ENCODE peak calls at places on chromosomes 16 and 17, in ten cellular contexts. X is esophagus squamous epithelium, T is uterus, C is tibial nerve, U is stomach, E is transverse colon, K is body of pancreas, W is ovary, A is heart left ventricle, M is endothelial cell of umbilical vein. Y is an unnamed sample.

GRCh38 chr17:35345445-35345925 is 27.9 kb downstream of the SLFN11 start:
- DNase-seq in X (no peak), T (no peak), C (no peak), U (no peak), E (no peak), K (no peak), W (no peak), A (no peak), M (no peak), Y (no peak)

GRCh38 chr17:79955167-79955549 is 80.5 kb downstream of the TBC1D16 start:
- DNase-seq in X (no peak), T (no peak), C (no peak), U (no peak), E (no peak), K (no peak), W (no peak), A (no peak), M (no peak), Y (no peak)

GRCh38 chr16:81293909-81294802 is 20.6 kb upstream of the GAN start:
- DNase-seq in X (no peak), T (no peak), C (no peak), U (no peak), E (no peak), K (no peak), W (no peak), A (no peak), M (no peak), Y (no peak)

GRCh38 chr16:79874391-79874790 is 273.9 kb upstream of the MAF start:
- DNase-seq in X (no peak), T (no peak), C (no peak), U (no peak), E (peak; percentile 12), K (no peak), W (no peak), A (peak; percentile 71), M (no peak), Y (peak; percentile 24)

GRCh38 chr17:3732171-3732570 is 8.5 kb downstream of the HASPIN start:
- DNase-seq in X (no peak), T (no peak), C (no peak), U (no peak), E (peak; percentile 49), K (no peak), W (no peak), A (peak; percentile 35), M (no peak), Y (peak; percentile 54)

GRCh38 chr17:17628388-17629008 is 37.0 kb upstream of the PEMT start:
- DNase-seq in X (no peak), T (no peak), C (no peak), U (peak; percentile 46), E (peak; percentile 54), K (no peak), W (no peak), A (no peak), M (no peak), Y (no peak)

GRCh38 chr17:36723459-36723858 is 122.1 kb downstream of the MRM1 start:
- DNase-seq in X (no peak), T (no peak), C (no peak), U (no peak), E (no peak), K (no peak), W (no peak), A (no peak), M (no peak), Y (no peak)

GRCh38 chr17:31008374-31009035 is 37.7 kb downstream of the RNF135 start:
- DNase-seq in X (no peak), T (peak; percentile 30), C (no peak), U (peak; percentile 65), E (peak; percentile 64), K (peak; percentile 68), W (peak; percentile 78), A (peak; percentile 63), M (peak; percentile 61), Y (peak; percentile 79)

GRCh38 chr17:27356091-27356705 is 62.3 kb downstream of the WSB1 start:
- DNase-seq in X (no peak), T (no peak), C (no peak), U (no peak), E (no peak), K (no peak), W (no peak), A (no peak), M (no peak), Y (no peak)

GRCh38 chr17:27353469-27354050 is 59.6 kb downstream of the WSB1 start:
- DNase-seq in X (peak; percentile 50), T (peak; percentile 94), C (peak; percentile 83), U (peak; percentile 88), E (peak; percentile 93), K (peak; percentile 96), W (peak; percentile 94), A (peak; percentile 95), M (peak; percentile 97), Y (peak; percentile 92)

GRCh38 chr17:27355419-27355818 is 61.5 kb downstream of the WSB1 start:
- DNase-seq in X (no peak), T (no peak), C (no peak), U (no peak), E (no peak), K (no peak), W (no peak), A (no peak), M (no peak), Y (no peak)

GRCh38 chr17:27354051-27354490 is 60.2 kb downstream of the WSB1 start:
- DNase-seq in X (no peak), T (no peak), C (no peak), U (no peak), E (no peak), K (no peak), W (no peak), A (peak; percentile 33), M (no peak), Y (no peak)

DNA sequence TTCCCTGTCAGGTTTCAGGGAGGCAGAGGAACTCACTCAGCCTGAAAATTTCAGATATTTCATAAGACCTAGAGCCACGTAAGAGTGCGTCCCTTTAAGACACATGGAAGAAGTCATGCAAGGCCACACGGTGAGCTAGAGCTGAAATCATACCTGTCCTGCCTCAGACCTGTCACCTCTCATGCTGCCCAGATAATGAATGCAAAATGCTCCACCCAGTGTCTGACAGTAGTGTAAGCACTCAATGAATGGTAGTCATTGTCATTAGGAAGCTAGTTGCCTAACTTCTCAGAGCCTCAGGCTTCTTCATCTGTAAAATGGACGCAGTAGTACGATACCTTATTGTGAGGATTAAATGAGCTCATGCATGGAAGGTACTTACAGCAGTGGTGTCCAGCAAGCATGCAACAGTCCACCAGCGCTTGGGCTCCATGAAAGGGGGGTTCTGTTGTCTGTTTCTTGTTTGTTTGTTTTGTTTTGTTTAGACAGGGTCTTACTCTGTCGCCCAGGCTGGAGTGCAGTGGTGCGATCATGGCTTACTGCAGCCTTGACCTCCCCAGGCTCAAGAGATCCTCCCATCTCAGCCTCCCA is 60.7 kb downstream of the WSB1 start:
- DNase-seq in X (no peak), T (no peak), C (no peak), U (no peak), E (no peak), K (peak; percentile 33), W (no peak), A (no peak), M (no peak), Y (peak; percentile 19)
- TF ChIP-seq CTCF in X (no peak), T (no peak), C (no peak), U (no peak), E (no peak), K (no peak), W (no peak), A (no peak), M (no peak), Y (no peak)

DNA sequence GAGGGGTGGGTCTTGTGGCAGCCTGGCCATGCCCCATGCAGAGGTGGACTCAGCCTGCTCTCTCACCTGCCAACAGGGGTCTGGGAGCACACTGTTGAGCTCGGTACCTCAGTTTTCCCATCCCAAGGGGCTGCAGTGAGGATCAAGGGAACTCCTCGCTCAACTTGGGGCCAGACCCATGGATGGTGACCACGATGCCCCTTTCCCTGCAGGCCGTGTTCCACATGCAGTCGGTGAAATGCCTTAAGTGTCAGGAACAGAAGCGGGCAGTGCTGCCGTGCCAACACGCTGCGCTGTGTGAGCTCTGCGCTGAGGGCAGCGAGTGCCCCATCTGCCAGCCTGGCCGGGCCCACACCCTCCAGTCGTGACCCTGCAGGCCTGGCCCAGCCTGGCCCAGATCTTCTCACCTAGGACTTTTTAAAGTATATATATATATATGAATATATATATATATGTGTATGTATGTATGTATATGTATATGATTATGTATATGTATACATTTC is 20.1 kb downstream of the UNC13D start:
- DNase-seq in X (no peak), T (no peak), C (no peak), U (no peak), E (no peak), K (no peak), W (no peak), A (no peak), M (no peak), Y (no peak)
- TF ChIP-seq POLR2A in X (no peak), T (no peak), C (no peak), U (no peak), E (no peak), K (no peak), W (no peak), A (no peak), M (no peak), Y (no peak)

DNA sequence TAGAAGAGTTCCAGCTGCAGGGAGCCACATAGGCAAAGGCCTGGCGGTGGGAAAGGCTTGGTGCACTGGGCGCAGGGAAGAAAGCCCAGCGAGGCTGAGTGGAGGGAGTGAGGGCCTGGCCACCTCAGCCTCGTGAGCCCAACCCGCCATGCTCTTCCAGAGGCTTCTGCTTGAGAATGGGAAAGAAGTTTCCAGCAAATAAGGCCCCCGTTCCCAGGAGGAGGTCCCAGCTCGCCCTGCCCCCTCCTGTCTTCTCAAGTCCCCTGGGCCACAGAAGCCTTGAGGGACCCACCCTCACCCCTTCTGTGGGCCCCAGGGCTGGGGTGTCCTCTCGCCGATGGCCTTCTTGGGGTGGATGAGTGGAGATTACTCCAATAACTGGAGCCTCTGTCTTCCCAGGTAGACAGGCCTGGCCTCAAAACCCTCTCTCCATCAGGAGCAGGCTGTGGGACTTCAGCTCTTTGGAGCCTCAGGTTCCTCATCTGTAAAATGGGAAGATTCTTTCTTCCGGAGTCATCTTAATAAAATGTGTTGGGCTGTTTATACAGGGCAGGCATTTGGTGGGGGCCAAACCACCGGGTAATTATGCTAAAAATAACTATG is 933 bp upstream of the SNN start:
- DNase-seq in X (no peak), T (no peak), C (no peak), U (no peak), E (no peak), K (no peak), W (no peak), A (no peak), M (no peak), Y (no peak)
- H3K4me3 ChIP-seq in X (no peak overlapping the region), T (no peak overlapping the region), C (no peak overlapping the region), U (peak overlapping the region; percentile 53), E (no peak overlapping the region), K (no peak overlapping the region), W (no peak overlapping the region), A (peak overlapping the region; percentile 53), M (no peak overlapping the region), Y (no peak overlapping the region)

DNA sequence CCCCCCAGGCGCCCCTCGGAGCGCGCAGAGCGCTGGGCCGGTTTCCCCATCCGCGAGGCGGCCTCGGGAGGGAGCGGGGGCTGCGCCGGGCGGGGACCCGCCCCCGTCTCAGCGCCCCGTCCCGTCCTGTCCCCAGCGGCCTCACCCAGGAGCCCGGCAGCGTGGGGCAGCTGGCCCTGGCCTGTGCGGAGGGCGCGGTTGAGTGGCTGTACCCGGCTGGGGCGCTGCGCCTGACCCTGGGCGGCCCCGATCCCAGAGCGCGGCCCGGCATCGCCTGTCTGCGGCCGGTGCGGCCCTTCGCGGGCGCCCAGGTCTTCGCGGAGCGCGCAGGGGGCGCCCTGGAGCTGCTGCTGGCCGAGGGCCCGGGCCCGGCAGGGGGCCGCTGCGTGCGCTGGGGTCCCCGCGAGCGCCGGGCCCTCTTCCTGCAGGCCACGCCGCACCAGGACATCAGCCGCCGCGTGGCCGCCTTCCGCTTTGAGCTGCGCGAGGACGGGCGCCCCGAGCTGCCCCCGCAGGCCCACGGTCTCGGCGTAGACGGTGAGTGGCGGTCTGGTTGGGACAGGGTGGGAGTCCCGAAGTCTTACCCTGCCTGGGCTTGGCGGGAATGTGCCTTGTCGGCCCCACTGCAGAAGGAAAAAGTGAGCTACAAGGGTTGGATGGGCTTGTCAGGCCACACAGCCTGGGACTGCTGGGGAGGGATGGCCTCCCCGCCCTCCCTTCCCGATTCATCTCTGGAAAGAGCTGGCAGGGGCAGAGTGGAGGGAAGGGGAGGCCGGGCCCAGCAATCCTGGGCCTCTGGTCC is 731 bp downstream of the METRN start:
- DNase-seq in X (no peak), T (no peak), C (no peak), U (no peak), E (no peak), K (no peak), W (no peak), A (no peak), M (no peak), Y (peak; percentile 35)
- TF ChIP-seq CTCF in X (no peak), T (no peak), C (no peak), U (no peak), E (no peak), K (no peak), W (no peak), A (no peak), M (peak; percentile 19), Y (peak; percentile 8)